ENCODE peak calls at places on chromosome 12, in six cellular contexts. D, Z, G, P, B and X are unnamed samples.

GRCh38 chr12:27297576-27297975 is 35.1 kb upstream of the BMAL2 start:
- DNase-seq in D (no peak), Z (no peak), G (no peak), P (no peak), B (no peak), X (no peak)

GRCh38 chr12:99200711-99201384 is 446.7 kb upstream of the GARIN6 start:
- DNase-seq in D (no peak), Z (no peak), G (no peak), P (no peak), B (no peak), X (no peak)

GRCh38 chr12:15962760-15963159 is 51.6 kb downstream of the DERA start:
- DNase-seq in D (peak), Z (no peak), G (no peak), P (no peak), B (no peak), X (no peak)

GRCh38 chr12:127339065-127339464 is 927.9 kb upstream of the TMEM132C start:
- DNase-seq in D (no peak), Z (no peak), G (no peak), P (no peak), B (no peak), X (no peak)

GRCh38 chr12:58961906-58962305 is 41.6 kb upstream of the LRIG3 start:
- DNase-seq in D (no peak), Z (no peak), G (no peak), P (no peak), B (no peak), X (no peak)

GRCh38 chr12:93186131-93186530 is 191.6 kb upstream of the NUDT4 start:
- DNase-seq in D (peak), Z (no peak), G (no peak), P (no peak), B (no peak), X (no peak)

GRCh38 chr12:128531153-128531552 is 264.2 kb downstream of the TMEM132C start:
- DNase-seq in D (no peak), Z (no peak), G (no peak), P (peak), B (no peak), X (peak)

GRCh38 chr12:71594214-71594948 is 69.3 kb downstream of the ZFC3H1 start:
- DNase-seq in D (peak), Z (peak), G (no peak), P (no peak), B (no peak), X (no peak)

GRCh38 chr12:46089414-46090162 is 99.2 kb upstream of the SCAF11 start:
- DNase-seq in D (peak), Z (no peak), G (no peak), P (no peak), B (peak), X (peak)

GRCh38 chr12:70317781-70318180 is 48.3 kb upstream of the KCNMB4 start:
- DNase-seq in D (no peak), Z (no peak), G (no peak), P (no peak), B (peak), X (peak)

GRCh38 chr12:14261096-14261495 is 104.4 kb upstream of the ATF7IP start:
- DNase-seq in D (no peak), Z (no peak), G (peak), P (no peak), B (no peak), X (no peak)

GRCh38 chr12:94706250-94706661 is 55.9 kb upstream of the TMCC3 start:
- DNase-seq in D (no peak), Z (no peak), G (no peak), P (no peak), B (no peak), X (no peak)

GRCh38 chr12:124396544-124397398 is 101.9 kb downstream of the RFLNA start:
- DNase-seq in D (no peak), Z (peak), G (no peak), P (no peak), B (no peak), X (no peak)

GRCh38 chr12:46531059-46531785 is 158.6 kb upstream of the SLC38A2 start:
- DNase-seq in D (no peak), Z (no peak), G (no peak), P (no peak), B (no peak), X (no peak)

GRCh38 chr12:113403435-113404415 is at the start of gene SDS:
- DNase-seq in D (no peak), Z (peak), G (no peak), P (no peak), B (no peak), X (no peak)

GRCh38 chr12:3761116-3761770 is 8.3 kb upstream of the CRACR2A start:
- DNase-seq in D (no peak), Z (no peak), G (no peak), P (no peak), B (no peak), X (no peak)

DNA sequence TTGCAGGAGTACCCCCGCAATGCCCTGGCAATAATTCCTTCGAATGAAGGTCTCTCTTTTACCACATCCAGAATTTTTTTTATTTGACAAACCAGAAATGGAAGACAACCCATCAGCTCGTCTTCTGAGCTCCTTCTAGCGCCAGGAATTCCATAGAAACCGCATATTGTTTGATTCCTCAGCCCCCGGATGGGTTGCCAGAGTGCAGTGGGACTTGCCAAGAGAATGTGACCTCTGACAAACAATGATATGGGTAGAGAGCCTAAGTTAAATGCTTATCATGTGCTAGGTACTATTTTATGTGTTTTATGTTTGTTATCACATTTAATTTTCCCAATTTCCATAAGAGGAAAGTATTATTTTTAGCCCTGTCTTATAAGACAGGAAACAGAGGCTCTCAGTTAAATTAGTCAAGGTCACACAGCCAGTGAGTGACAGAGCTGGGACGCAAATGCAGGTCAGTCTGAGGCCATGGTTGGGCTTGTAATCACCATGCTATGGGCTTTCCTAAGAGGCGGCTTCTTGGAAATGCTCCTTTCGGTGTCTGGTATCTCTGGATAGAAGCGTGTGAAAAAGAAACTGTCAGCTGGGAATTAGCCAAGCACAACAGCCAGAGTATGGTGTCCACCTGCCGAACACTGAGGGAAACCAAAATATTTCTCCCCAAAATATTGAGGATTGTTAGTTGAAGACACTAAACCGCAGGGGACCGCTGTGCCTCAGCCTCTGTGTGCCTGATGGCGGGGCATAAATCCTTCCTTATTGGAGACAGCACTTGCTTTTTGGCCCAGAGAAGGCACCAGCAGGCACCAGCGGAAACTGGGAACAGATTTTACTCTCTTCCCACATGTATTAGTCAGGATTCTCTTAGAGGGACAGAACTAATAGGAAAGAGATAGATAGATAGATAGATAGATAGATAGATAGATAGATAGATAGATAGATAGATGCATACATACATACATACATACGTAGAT is 29.4 kb upstream of the ETFBKMT start:
- DNase-seq in D (peak), Z (no peak), G (peak), P (no peak), B (no peak), X (no peak)
- H3K27ac ChIP-seq in D (no peak), Z (no peak), G (no peak), P (no peak), B (no peak), X (no peak)

GRCh38 chr12:19761465-19761864 is 322.2 kb downstream of the AEBP2 start:
- DNase-seq in D (no peak), Z (no peak), G (no peak), P (no peak), B (no peak), X (no peak)

GRCh38 chr12:19755141-19755540 is 315.8 kb downstream of the AEBP2 start:
- DNase-seq in D (no peak), Z (no peak), G (no peak), P (no peak), B (no peak), X (no peak)

GRCh38 chr12:19759229-19759628 is 319.9 kb downstream of the AEBP2 start:
- DNase-seq in D (peak), Z (no peak), G (no peak), P (no peak), B (no peak), X (no peak)

GRCh38 chr12:19760611-19761010 is 321.3 kb downstream of the AEBP2 start:
- DNase-seq in D (peak), Z (no peak), G (no peak), P (no peak), B (no peak), X (no peak)

DNA sequence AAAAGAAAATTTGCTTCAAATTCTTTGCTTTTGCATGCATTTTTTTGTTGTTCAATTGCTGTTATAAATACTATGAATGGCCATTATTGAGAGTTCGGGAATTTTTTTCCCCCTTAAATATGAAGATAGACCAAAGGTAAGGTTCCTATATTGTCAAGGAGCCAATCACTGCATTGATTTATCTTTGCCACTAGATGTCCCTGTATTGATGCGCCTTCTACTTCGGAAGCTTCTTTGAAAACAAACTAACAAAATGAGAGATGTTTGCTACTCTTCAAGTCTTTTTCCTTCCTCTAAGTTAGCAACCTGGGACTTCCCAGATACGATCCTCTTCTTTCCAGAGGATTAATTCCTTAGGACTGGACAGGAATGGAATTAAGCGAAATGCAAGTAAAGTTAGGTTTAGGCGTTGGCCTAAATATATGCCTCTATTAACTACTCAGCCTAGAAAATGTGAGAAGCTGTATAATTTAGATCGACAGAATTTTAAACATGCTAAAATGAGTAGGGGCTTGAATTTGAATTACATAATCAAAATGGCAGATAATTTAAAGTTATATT is 318.1 kb downstream of the AEBP2 start:
- DNase-seq in D (peak), Z (peak), G (peak), P (peak), B (peak), X (peak)
- TF ChIP-seq EZH2phosphoT487 in D (no peak), Z (no peak), G (no peak), P (no peak), B (no peak), X (no peak)

GRCh38 chr12:52681551-52682380 is 1.6 kb upstream of the KRT1 start:
- DNase-seq in D (no peak), Z (no peak), G (no peak), P (no peak), B (no peak), X (no peak)
- H3K4me2 ChIP-seq in D (no peak), Z (no peak), G (no peak), P (no peak), B (no peak), X (no peak)

GRCh38 chr12:109572506-109572845 is 828 bp downstream of the MMAB start:
- DNase-seq in D (no peak), Z (no peak), G (no peak), P (no peak), B (no peak), X (no peak)
- H3K27ac ChIP-seq in D (no peak), Z (no peak), G (no peak), P (no peak), B (no peak), X (peak)

GRCh38 chr12:724194-724855 is 28.1 kb upstream of the WNK1 start:
- DNase-seq in D (peak), Z (no peak), G (peak), P (no peak), B (no peak), X (no peak)
- TF ChIP-seq EZH2phosphoT487 in D (no peak), Z (no peak), G (no peak), P (no peak), B (no peak), X (no peak)

GRCh38 chr12:53195516-53196420 is 11.3 kb downstream of the ITGB7 start:
- DNase-seq in D (peak), Z (no peak), G (no peak), P (no peak), B (no peak), X (no peak)
- H3K4me2 ChIP-seq in D (no peak), Z (no peak), G (no peak), P (no peak), B (peak), X (no peak)

DNA sequence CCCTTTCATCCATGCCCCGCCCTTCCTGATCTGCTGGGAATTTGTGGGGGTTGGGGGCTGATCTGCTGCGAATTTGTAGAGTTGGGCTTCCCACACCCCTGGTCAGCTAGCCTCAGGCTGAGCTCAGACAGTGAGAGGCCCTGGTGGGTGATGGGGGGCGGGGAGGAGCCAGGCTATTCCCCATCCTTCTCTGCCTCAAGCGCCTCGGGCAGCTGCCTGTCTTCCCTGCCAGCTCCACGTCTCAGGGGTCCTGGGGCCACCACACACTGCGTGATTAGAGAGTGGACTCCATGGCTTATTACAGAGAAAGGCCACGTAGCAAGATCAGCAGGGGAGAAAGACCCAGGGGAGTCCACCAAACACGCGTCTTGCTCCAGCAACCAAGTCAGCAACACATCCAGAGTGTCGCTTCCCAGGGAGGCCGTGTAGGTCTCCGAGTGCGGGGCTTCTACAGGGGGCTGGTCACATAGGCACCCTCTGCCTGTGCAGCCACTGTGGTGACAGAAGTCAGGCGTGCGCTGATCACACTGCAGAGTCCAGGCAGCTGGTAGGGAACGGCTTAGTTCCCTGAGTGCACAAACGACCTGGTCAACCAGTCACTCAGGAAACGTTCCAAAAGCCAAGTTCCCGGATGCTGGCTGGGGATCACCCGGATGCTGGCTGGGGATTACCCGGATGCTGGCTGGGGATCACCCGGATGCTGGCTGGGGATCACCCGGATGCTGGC is 254.4 kb upstream of the SFSWAP start:
- DNase-seq in D (no peak), Z (no peak), G (no peak), P (no peak), B (no peak), X (no peak)
- H3K27ac ChIP-seq in D (no peak), Z (no peak), G (no peak), P (no peak), B (no peak), X (no peak)

GRCh38 chr12:109185441-109185840 is 69.1 kb downstream of the ACACB start:
- DNase-seq in D (no peak), Z (no peak), G (no peak), P (no peak), B (no peak), X (no peak)
- TF ChIP-seq EZH2phosphoT487 in D (no peak), Z (no peak), G (no peak), P (no peak), B (no peak), X (no peak)

DNA sequence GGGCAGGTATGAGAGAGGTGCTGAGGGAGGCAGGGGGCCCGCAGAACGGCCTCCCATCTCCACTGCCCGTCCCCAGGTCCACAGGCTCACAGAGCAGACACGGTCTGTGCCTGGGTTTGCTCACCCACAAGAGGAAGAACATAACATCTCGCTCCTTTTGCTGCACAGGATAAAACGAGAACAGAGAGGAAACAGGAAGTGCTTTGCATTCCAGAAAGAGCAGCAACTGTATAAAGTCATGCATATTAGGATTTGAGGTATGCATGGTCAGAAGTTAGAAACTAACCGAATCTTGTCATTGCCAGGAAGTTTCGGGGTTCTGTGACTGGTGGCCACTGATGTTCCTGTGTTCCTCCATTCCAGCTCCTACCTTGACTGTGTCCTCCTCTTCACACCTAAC is 25.0 kb downstream of the NTF3 start:
- DNase-seq in D (peak), Z (no peak), G (peak), P (no peak), B (no peak), X (peak)
- H3K4me2 ChIP-seq in D (peak), Z (peak), G (peak), P (no peak), B (peak), X (peak)

DNA sequence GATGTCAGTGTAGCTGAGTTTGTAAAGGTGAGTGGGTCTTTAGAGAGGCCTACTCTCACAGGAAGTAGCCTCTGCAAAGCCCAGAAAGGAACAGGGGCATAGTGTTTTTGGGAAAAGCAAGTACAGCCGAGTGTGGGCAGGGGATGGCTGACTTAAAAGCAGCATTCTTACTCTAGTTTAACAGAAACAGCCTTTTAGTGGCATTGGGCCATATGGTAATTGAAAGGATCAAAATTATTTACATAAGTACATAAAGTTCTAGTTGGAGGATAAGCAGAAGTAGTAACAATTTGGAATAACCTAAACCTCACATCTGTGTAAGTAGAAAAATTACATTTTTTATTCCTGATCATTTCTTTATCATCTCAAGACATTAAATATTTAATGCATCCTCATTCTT is 49.1 kb downstream of the RASSF8 start:
- DNase-seq in D (no peak), Z (no peak), G (no peak), P (no peak), B (no peak), X (no peak)
- H3K27ac ChIP-seq in D (no peak), Z (no peak), G (peak), P (no peak), B (no peak), X (no peak)